ENCODE peak calls at places on chromosome 3, in five cellular contexts. M is brain microvascular endothelial cell; H is neuronal stem cell; J is mucosa of descending colon; T is CD4-positive, CD25-positive, alpha-beta regulatory T cell. X is an unnamed sample.
A peak's percentile ranks its signal among the peaks of the same experiment; 100 is the strongest.

GRCh38 chr3:87503901-87504498 is 227.6 kb upstream of the POU1F1 start:
- DNase-seq in M (peak; percentile 74), H (peak; percentile 23), J (no peak), T (no peak), X (no peak)

GRCh38 chr3:37163262-37164020 is 10.9 kb downstream of the LRRFIP2 start:
- DNase-seq in M (peak; percentile 65), H (no peak), J (no peak), T (no peak), X (no peak)

GRCh38 chr3:5122030-5122740 is at the start of gene ARL8B:
- DNase-seq in M (peak; percentile 90), H (peak; percentile 74), J (peak; percentile 95), T (peak; percentile 84), X (peak; percentile 94)

GRCh38 chr3:58237940-58238681 is 519 bp downstream of the ABHD6 start:
- DNase-seq in M (no peak), H (peak; percentile 29), J (peak; percentile 66), T (peak; percentile 27), X (peak; percentile 80)

GRCh38 chr3:15440891-15441290 is 13.5 kb downstream of the EAF1 start:
- DNase-seq in M (peak; percentile 9), H (no peak), J (no peak), T (no peak), X (no peak)

GRCh38 chr3:163547045-163547692 is 1531.1 kb downstream of the SI start:
- DNase-seq in M (no peak), H (no peak), J (no peak), T (no peak), X (no peak)

GRCh38 chr3:156792945-156793344 is 33.2 kb upstream of the LEKR1 start:
- DNase-seq in M (no peak), H (no peak), J (no peak), T (no peak), X (no peak)

GRCh38 chr3:72690646-72691045 is 157.6 kb downstream of the SHQ1 start:
- DNase-seq in M (no peak), H (no peak), J (no peak), T (no peak), X (no peak)

GRCh38 chr3:37387462-37387861 is 213.1 kb upstream of the LRRFIP2 start:
- DNase-seq in M (no peak), H (no peak), J (no peak), T (no peak), X (no peak)

GRCh38 chr3:187370051-187370450 is 1.9 kb downstream of the RTP4 start:
- DNase-seq in M (no peak), H (no peak), J (no peak), T (no peak), X (no peak)

GRCh38 chr3:187368765-187369450 is 723 bp downstream of the RTP4 start:
- DNase-seq in M (no peak), H (no peak), J (no peak), T (no peak), X (no peak)

GRCh38 chr3:187367561-187368103 is 553 bp upstream of the RTP4 start:
- DNase-seq in M (no peak), H (no peak), J (peak; percentile 50), T (no peak), X (peak; percentile 13)

DNA sequence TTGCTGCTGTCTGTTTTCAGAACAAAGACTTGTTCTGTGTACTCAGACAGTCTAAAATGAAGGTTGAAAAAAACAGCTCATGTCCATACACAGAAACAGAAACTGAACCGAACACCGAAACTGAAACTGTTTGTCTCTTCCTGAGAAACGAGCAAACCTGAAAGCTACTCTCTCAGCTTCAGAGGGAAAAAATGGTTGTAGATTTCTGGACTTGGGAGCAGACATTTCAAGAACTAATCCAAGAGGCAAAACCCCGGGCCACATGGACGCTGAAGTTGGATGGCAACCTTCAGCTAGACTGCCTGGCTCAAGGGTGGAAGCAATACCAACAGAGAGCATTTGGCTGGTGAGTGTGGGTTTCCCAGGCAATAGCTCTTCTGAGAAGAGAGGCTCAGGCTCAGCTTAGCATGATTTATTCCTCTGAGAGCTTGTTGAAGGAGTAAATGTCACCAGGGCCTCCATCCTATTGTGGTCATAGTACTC is at the start of gene RTP4:
- DNase-seq in M (no peak), H (no peak), J (peak; percentile 39), T (peak; percentile 5), X (no peak)
- H3K4me3 ChIP-seq in M (peak within 1 kb of the TSS; percentile 39), H (no peak within 1 kb of the TSS), J (peak within 1 kb of the TSS; percentile 23), T (peak within 1 kb of the TSS; percentile 88), X (peak within 1 kb of the TSS; percentile 65)

GRCh38 chr3:46677096-46677702 is 16.3 kb downstream of the ALS2CL start:
- DNase-seq in M (no peak), H (no peak), J (peak; percentile 51), T (no peak), X (peak; percentile 61)
- H3K4me3 ChIP-seq in M (no peak overlapping the region), H (no peak overlapping the region), J (no peak overlapping the region), T (no peak overlapping the region), X (no peak overlapping the region)

DNA sequence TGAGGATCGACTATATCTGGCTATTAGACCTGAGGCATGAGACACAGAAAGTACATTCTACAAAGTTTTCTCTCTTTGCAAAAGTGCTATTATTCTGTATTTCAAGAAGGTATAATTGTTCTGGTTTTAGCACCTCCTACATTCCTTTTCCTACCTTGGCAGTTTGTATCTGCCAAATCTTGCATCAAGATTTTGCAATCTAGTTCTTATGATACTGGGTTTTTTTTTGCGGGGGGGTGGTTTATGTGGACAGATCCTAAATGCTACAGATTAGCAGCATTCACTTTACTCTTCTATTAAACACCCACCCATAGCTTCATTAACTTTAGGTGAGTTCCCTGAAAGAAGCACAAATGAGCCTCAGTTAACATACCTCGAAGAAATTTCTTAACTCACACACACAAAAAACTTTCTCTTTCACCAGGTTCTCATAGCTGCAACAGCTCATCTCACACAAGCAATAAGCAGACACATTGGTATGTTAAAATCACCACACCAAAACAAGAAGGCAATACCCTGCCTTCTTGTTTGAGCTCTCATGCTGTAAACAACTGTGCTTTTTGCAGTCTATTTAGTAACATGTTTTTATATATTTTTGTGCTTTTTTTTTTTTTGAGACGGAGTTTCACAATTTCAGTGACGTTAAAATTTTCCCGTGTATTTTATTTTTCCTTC is 73.0 kb upstream of the VGLL4 start:
- DNase-seq in M (no peak), H (no peak), J (no peak), T (no peak), X (no peak)
- H3K4me3 ChIP-seq in M (no peak overlapping the region), H (no peak overlapping the region), J (no peak overlapping the region), T (no peak overlapping the region), X (no peak overlapping the region)

DNA sequence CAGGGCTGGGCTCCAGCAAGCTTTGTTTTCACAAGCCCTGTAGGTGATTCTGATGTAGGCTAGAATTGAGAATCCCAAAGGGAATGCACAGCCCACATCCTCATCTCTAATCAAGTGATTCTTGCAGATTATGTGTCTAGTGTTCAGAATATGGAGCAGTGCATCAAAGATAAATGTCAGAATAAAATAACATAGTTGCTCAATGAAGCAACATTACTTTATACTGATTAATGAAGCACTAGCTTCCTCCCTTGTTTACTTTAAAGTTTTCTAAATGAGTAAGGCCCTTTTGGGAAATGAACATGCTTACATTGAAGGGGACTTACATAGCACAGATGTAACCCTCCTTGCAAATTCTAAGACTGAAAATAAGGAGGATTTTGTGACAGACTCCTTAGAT is 39.1 kb downstream of the NUP210 start:
- DNase-seq in M (no peak), H (no peak), J (no peak), T (no peak), X (no peak)
- H3K4me3 ChIP-seq in M (no peak overlapping the region), H (no peak overlapping the region), J (no peak overlapping the region), T (no peak overlapping the region), X (no peak overlapping the region)